ENCODE peak calls at places on chromosome 4, in four cellular contexts. T is hepatocyte; U is thyroid gland; O is CD4-positive, alpha-beta T cell. C is an unnamed sample. For H3K27me3, the result is how much of the 10 kb centered on the place peaks cover.

GRCh38 chr4:55154933-55155332 is 29.5 kb upstream of the KDR start:
- DNase-seq in T (no peak), U (no peak), O (no peak), C (no peak)

GRCh38 chr4:37780444-37781133 is 45.9 kb upstream of the PGM2 start:
- DNase-seq in O (peak), T (peak), U (no peak), C (no peak)

GRCh38 chr4:113835005-113835404 is 73.5 kb upstream of the CAMK2D start:
- DNase-seq in U (no peak), T (no peak), O (no peak), C (no peak)

GRCh38 chr4:37666625-37667071 is 19.5 kb downstream of the RELL1 start:
- DNase-seq in T (peak), O (no peak), U (peak), C (peak)

GRCh38 chr4:123564758-123565346 is 168.3 kb downstream of the SPRY1 start:
- DNase-seq in U (peak), O (peak), T (peak), C (peak)

GRCh38 chr4:120858776-120859175 is 63.8 kb downstream of the PRDM5 start:
- DNase-seq in U (no peak), T (no peak), O (no peak), C (no peak)

GRCh38 chr4:84681488-84682274 is 98.8 kb downstream of the CDS1 start:
- DNase-seq in O (no peak), U (no peak), T (peak), C (peak)

GRCh38 chr4:108301583-108302256 is 133.0 kb upstream of the LEF1 start:
- DNase-seq in O (no peak), T (peak), U (no peak), C (no peak)

GRCh38 chr4:7664106-7664505 is 229.4 kb upstream of the PSAPL1 start:
- DNase-seq in O (no peak), T (no peak), U (no peak), C (no peak)

GRCh38 chr4:114265342-114265741 is 285.9 kb upstream of the ARSJ start:
- DNase-seq in T (no peak), O (no peak), U (no peak), C (no peak)

GRCh38 chr4:113760094-113760851 is 1.3 kb downstream of the CAMK2D start:
- DNase-seq in U (peak), O (peak), T (peak), C (no peak)

GRCh38 chr4:94653095-94653649 is 104.6 kb upstream of the BMPR1B start:
- DNase-seq in U (no peak), O (no peak), T (no peak), C (no peak)

GRCh38 chr4:44016582-44017421 is 431.8 kb downstream of the KCTD8 start:
- DNase-seq in U (no peak), T (no peak), O (no peak), C (no peak)

GRCh38 chr4:105440890-105441289 is 33.0 kb downstream of the PPA2 start:
- DNase-seq in T (no peak), O (no peak), U (no peak), C (no peak)

GRCh38 chr4:107035711-107036601 is at the start of gene DKK2:
- DNase-seq in O (no peak), U (peak), T (peak), C (no peak)

GRCh38 chr4:99180367-99181169 is 36.5 kb upstream of the ADH4 start:
- DNase-seq in O (no peak), T (peak), U (no peak), C (peak)

GRCh38 chr4:100254237-100254636 is 64.0 kb upstream of the DDIT4L start:
- DNase-seq in U (no peak), O (no peak), T (no peak), C (no peak)

GRCh38 chr4:150237110-150237852 is 159.0 kb downstream of the DCLK2 start:
- DNase-seq in O (no peak), T (peak), U (no peak), C (peak)

GRCh38 chr4:150012851-150013360 is 65.3 kb upstream of the DCLK2 start:
- DNase-seq in T (no peak), O (no peak), U (no peak), C (no peak)

GRCh38 chr4:173418636-173419035 is 19.7 kb upstream of the SCRG1 start:
- DNase-seq in T (no peak), O (no peak), U (no peak), C (no peak)

GRCh38 chr4:26503427-26503826 is 13.1 kb upstream of the CCKAR start:
- DNase-seq in T (no peak), U (no peak), O (no peak), C (no peak)

GRCh38 chr4:167100120-167100519 is 134.2 kb downstream of the SPOCK3 start:
- DNase-seq in U (no peak), O (no peak), T (peak), C (no peak)

GRCh38 chr4:60847614-60848013 is 352.5 kb upstream of the ADGRL3 start:
- DNase-seq in U (no peak), O (no peak), T (peak), C (no peak)

GRCh38 chr4:67909910-67910905 is 26.4 kb upstream of the TMPRSS11D start:
- DNase-seq in O (no peak), U (no peak), T (no peak), C (no peak)

GRCh38 chr4:41110050-41110449 is 104.3 kb downstream of the APBB2 start:
- DNase-seq in U (no peak), O (no peak), T (no peak), C (no peak)

GRCh38 chr4:173367946-173368345 is 2.8 kb upstream of the SAP30 start:
- DNase-seq in T (no peak), U (no peak), O (no peak), C (no peak)

GRCh38 chr4:42151568-42152506 is 618 bp downstream of the BEND4 start:
- DNase-seq in U (peak), T (peak), O (no peak), C (no peak)

GRCh38 chr4:181181331-181181730 is 1061.9 kb upstream of the TENM3 start:
- DNase-seq in T (no peak), U (no peak), O (no peak), C (no peak)

GRCh38 chr4:150049682-150050081 is 28.6 kb upstream of the DCLK2 start:
- DNase-seq in O (no peak), U (no peak), T (no peak), C (no peak)

GRCh38 chr4:103046416-103047290 is 27.1 kb upstream of the SLC9B1 start:
- DNase-seq in O (peak), T (peak), U (peak), C (no peak)

GRCh38 chr4:40931825-40932224 is 182.1 kb downstream of the NSUN7 start:
- DNase-seq in T (no peak), U (no peak), O (no peak), C (no peak)

DNA sequence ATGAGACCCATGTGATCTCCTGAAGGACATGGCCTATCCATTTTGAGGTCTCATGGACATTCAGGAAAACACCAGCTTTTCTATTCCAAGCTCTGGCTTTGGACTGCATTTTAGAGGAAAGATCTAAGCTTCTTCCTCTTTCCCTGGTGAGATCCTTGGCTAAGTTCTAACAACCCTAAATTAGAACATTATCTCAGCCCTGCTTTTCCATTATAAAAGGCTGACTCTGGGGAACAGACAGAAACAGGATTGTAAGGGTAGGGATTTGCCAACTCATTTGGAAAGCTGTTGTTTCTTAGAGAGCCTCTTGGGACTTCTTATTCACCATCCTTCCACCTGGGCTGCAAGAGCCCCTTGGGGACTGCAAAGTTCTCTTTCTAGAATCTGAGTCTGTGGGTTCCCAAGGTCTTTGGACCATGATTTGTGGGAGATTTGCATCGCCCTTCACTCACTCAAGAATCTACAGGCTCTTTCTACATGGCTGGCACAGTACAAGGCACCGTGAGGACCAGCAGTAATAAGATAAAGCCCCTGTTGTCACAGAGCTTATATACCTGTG is 146.9 kb downstream of the FNIP2 start:
- DNase-seq in O (no peak), T (no peak), U (no peak), C (no peak)
- TF ChIP-seq CTCF in O (no peak), T (no peak), U (no peak), C (no peak)

GRCh38 chr4:76434901-76435688 is at the start of gene SHROOM3:
- DNase-seq in T (no peak), U (peak), O (no peak), C (no peak)

GRCh38 chr4:76430519-76431388 is 4.3 kb upstream of the SHROOM3 start:
- DNase-seq in T (peak), U (no peak), O (no peak), C (peak)

GRCh38 chr4:76426272-76426671 is 5.3 kb upstream of the CCDC158 start:
- DNase-seq in U (no peak), T (no peak), O (no peak), C (no peak)

GRCh38 chr4:76429636-76430035 is 5.4 kb upstream of the SHROOM3 start:
- DNase-seq in T (no peak), U (no peak), O (no peak), C (no peak)
- H3K27ac ChIP-seq in T (no peak), U (no peak), O (no peak), C (no peak)

GRCh38 chr4:154349829-154350228 is 141.8 kb downstream of the DCHS2 start:
- DNase-seq in T (peak), U (no peak), O (no peak), C (no peak)

GRCh38 chr4:154354883-154355282 is 136.7 kb downstream of the DCHS2 start:
- DNase-seq in O (no peak), T (no peak), U (no peak), C (no peak)
- H3K27me3 ChIP-seq in O (under half), T (under half), U (under half), C (under half)

GRCh38 chr4:2255501-2256155 is 6.3 kb downstream of the MXD4 start:
- DNase-seq in T (peak), U (peak), O (peak), C (no peak)
- TF ChIP-seq CTCF in T (no peak), U (no peak), O (no peak), C (no peak)

GRCh38 chr4:138870739-138871633 is 144.6 kb upstream of the NOCT start:
- DNase-seq in T (peak), U (peak), O (no peak), C (peak)
- H3K27ac ChIP-seq in T (no peak), U (no peak), O (no peak), C (no peak)

GRCh38 chr4:16659120-16659519 is 239.3 kb downstream of the LDB2 start:
- DNase-seq in U (peak), O (no peak), T (peak), C (no peak)
- H3K27me3 ChIP-seq in U (under half), O (under half), T (under half), C (under half)

DNA sequence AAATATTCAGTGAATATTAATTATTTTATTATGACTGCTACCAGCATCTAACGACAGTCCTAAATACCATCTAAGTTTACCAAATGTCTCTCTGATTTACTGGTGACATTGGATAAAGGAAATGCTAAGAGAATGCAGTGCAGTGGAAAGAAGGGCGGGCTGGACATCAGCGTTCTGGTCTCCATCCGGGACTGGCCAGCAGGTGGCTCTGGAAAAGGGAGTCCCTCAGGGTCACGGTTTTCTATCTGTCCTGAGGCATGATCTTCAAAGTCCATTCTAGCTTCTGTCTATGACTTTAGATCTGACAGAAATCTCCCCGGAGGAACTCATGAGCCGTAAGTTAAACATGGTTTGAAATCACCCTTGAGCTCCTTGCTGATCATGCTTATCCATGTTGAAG is 3.3 kb downstream of the TRIM2 start:
- DNase-seq in T (peak), U (peak), O (no peak), C (no peak)
- TF ChIP-seq CTCF in T (peak), U (peak), O (no peak), C (peak)

C was measured in AG04450.